ENCODE peak calls at places on chromosomes 16 and 17, in four cellular contexts. Q is HCT116, O is esophagus muscularis mucosa, S is AG09309. Z is an unnamed sample.

GRCh38 chr16:1335211-1335971 is 1.9 kb downstream of the BAIAP3 start:
- DNase-seq in O (no peak), S (no peak), Q (no peak), Z (no peak)

GRCh38 chr17:42200702-42201101 is 6.4 kb upstream of the GHDC start:
- DNase-seq in S (no peak), Q (no peak), O (peak), Z (no peak)

GRCh38 chr17:77846531-77847085 is 111.9 kb upstream of the TNRC6C start:
- DNase-seq in Q (no peak), S (no peak), O (no peak), Z (no peak)

GRCh38 chr17:30961213-30962188 is 9.3 kb upstream of the RNF135 start:
- DNase-seq in O (no peak), S (no peak), Q (no peak), Z (peak)

GRCh38 chr16:30747331-30747730 is 894 bp upstream of the PHKG2 start:
- DNase-seq in O (no peak), S (peak), Q (no peak), Z (no peak)

GRCh38 chr17:31318298-31319190 is 2.9 kb downstream of the EVI2A start:
- DNase-seq in O (no peak), S (peak), Q (no peak), Z (no peak)

GRCh38 chr17:79832211-79833109 is 6.8 kb downstream of the CBX4 start:
- DNase-seq in Q (no peak), S (no peak), O (no peak), Z (no peak)

GRCh38 chr17:79625706-79626105 is 14.9 kb upstream of the RBFOX3 start:
- DNase-seq in Q (no peak), S (no peak), O (peak), Z (no peak)

GRCh38 chr17:70454377-70454776 is 285.0 kb downstream of the KCNJ2 start:
- DNase-seq in Q (no peak), O (no peak), S (no peak), Z (no peak)

GRCh38 chr17:79970576-79971068 is 65.0 kb downstream of the TBC1D16 start:
- DNase-seq in Q (peak), S (no peak), O (no peak), Z (no peak)

GRCh38 chr17:17114592-17115225 is 72.5 kb downstream of the MPRIP start:
- DNase-seq in O (no peak), Q (no peak), S (no peak), Z (no peak)

GRCh38 chr16:78022347-78022746 is at the start of gene CLEC3A:
- DNase-seq in Q (no peak), S (no peak), O (no peak), Z (no peak)

GRCh38 chr17:35486920-35487727 is 38.6 kb upstream of the SLFN13 start:
- DNase-seq in Q (no peak), O (no peak), S (no peak), Z (peak)

GRCh38 chr17:61399131-61400057 is at the start of gene TBX2:
- DNase-seq in S (peak), Q (no peak), O (no peak), Z (peak)

GRCh38 chr17:4642286-4642685 is 808 bp upstream of the ALOX15 start:
- DNase-seq in S (no peak), O (no peak), Q (no peak), Z (no peak)

GRCh38 chr17:9389116-9389515 is 186.5 kb downstream of the STX8 start:
- DNase-seq in O (no peak), S (peak), Q (no peak), Z (peak)

GRCh38 chr17:1647802-1648581 is 1.7 kb downstream of the RILP start:
- DNase-seq in O (no peak), Q (peak), S (no peak), Z (no peak)

GRCh38 chr17:61314368-61315078 is 85.1 kb upstream of the TBX2 start:
- DNase-seq in O (no peak), Q (no peak), S (no peak), Z (no peak)

GRCh38 chr16:1707193-1707790 is 1.3 kb downstream of the MAPK8IP3 start:
- DNase-seq in S (no peak), O (no peak), Q (no peak), Z (no peak)

GRCh38 chr16:1981398-1981836 is at the start of gene NOXO1:
- DNase-seq in Q (no peak), O (no peak), S (no peak), Z (no peak)

GRCh38 chr17:76966486-76967181 is 98.4 kb downstream of the MGAT5B start:
- DNase-seq in S (no peak), Q (no peak), O (no peak), Z (no peak)

GRCh38 chr16:11493531-11493929 is 93.2 kb downstream of the LITAF start:
- DNase-seq in O (no peak), S (no peak), Q (no peak), Z (no peak)

GRCh38 chr17:73210002-73210678 is 17.3 kb downstream of the COG1 start:
- DNase-seq in S (no peak), Q (no peak), O (no peak), Z (no peak)

GRCh38 chr17:29133146-29133713 is 47.0 kb downstream of the MYO18A start:
- DNase-seq in Q (no peak), S (no peak), O (no peak), Z (no peak)

GRCh38 chr17:63275318-63275967 is 170.7 kb downstream of the CYB561 start:
- DNase-seq in S (peak), Q (peak), O (no peak), Z (peak)

GRCh38 chr16:72637306-72637705 is 410.6 kb downstream of the ZFHX3 start:
- DNase-seq in S (peak), Q (no peak), O (no peak), Z (no peak)

GRCh38 chr16:72639494-72639893 is 408.4 kb downstream of the ZFHX3 start:
- DNase-seq in Q (no peak), O (no peak), S (no peak), Z (no peak)

GRCh38 chr16:72635694-72636093 is 412.2 kb downstream of the ZFHX3 start:
- DNase-seq in Q (no peak), O (no peak), S (no peak), Z (no peak)

GRCh38 chr16:72635104-72635503 is 412.8 kb downstream of the ZFHX3 start:
- DNase-seq in S (no peak), O (no peak), Q (no peak), Z (no peak)
- TF ChIP-seq CTCF in S (no peak), O (no peak), Q (no peak), Z (no peak)

DNA sequence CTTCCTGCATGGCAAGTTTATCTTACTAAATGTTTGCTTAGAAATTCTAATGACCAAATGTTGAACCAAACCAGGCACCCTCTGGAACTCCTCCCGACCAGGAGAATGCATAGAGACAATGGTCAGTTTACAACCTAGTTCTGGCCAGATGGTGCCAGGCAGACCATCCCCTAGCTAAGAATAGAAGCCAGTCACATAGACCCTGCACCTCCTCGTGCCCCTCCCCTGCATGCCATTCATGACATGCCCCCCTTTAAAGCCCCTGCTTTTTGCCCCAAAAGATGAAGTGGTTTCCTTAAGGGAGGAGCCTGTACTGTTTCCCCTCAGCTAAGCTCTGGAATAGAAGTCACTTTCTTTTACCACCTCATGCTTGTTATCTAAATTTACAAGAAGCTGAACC is 6.6 kb upstream of the CPHXL start:
- DNase-seq in S (no peak), Q (no peak), O (no peak), Z (no peak)
- H3K4me3 ChIP-seq in S (no peak), Q (no peak), O (no peak), Z (no peak)

GRCh38 chr16:53503270-53503911 is 382 bp upstream of the AKTIP start:
- DNase-seq in O (peak), S (peak), Q (peak), Z (peak)

GRCh38 chr16:53506254-53506653 is 3.2 kb upstream of the AKTIP start:
- DNase-seq in Q (no peak), S (no peak), O (peak), Z (no peak)

GRCh38 chr16:53504665-53505064 is 1.7 kb upstream of the AKTIP start:
- DNase-seq in Q (no peak), O (peak), S (no peak), Z (no peak)

GRCh38 chr16:53502331-53503269 is at the start of gene AKTIP:
- DNase-seq in O (peak), S (no peak), Q (no peak), Z (no peak)

DNA sequence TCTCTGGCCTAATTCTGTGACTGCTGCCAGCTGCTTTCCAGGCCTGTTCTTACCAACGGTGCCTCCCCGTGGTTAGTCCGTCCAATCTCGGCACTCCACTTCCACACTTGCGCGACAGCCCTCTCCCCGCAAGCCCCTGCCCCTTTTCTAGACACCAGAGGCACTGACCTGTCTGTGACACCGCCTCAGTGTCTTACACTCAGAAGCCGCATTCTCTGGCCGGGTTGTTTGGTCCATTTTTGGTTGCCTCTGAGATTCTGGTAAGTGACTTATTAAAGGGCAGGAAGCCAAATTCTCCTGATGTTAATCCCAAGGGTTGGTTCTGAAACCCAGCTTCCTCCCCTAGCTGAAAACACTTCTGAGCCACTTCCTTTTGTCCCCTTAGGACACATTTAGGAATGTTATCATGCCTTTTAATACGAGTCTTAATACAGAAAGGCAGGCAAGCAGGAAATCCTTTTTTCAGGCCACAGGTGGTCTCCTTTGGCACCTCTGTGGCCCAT is 1.2 kb upstream of the AKTIP start:
- DNase-seq in O (peak), Q (no peak), S (no peak), Z (no peak)
- TF ChIP-seq CTCF in O (no peak), Q (no peak), S (peak), Z (no peak)

GRCh38 chr16:88007321-88007731 is 56.1 kb downstream of the BANP start:
- DNase-seq in O (no peak), S (no peak), Q (no peak), Z (no peak)

GRCh38 chr16:88004391-88004790 is 53.2 kb downstream of the BANP start:
- DNase-seq in S (no peak), O (no peak), Q (no peak), Z (no peak)

GRCh38 chr16:88003736-88004135 is 52.5 kb downstream of the BANP start:
- DNase-seq in S (no peak), Q (no peak), O (no peak), Z (no peak)

GRCh38 chr16:88005148-88005547 is 53.9 kb downstream of the BANP start:
- DNase-seq in Q (no peak), S (no peak), O (no peak), Z (no peak)

GRCh38 chr16:88005968-88006367 is 54.7 kb downstream of the BANP start:
- DNase-seq in Q (no peak), O (no peak), S (no peak), Z (no peak)
- H3K4me3 ChIP-seq in Q (no peak), O (no peak), S (no peak), Z (no peak)

GRCh38 chr16:47063011-47063724 is 80.6 kb downstream of the NETO2 start:
- DNase-seq in O (no peak), Q (no peak), S (no peak), Z (no peak)
- TF ChIP-seq CTCF in O (no peak), Q (no peak), S (no peak), Z (no peak)

DNA sequence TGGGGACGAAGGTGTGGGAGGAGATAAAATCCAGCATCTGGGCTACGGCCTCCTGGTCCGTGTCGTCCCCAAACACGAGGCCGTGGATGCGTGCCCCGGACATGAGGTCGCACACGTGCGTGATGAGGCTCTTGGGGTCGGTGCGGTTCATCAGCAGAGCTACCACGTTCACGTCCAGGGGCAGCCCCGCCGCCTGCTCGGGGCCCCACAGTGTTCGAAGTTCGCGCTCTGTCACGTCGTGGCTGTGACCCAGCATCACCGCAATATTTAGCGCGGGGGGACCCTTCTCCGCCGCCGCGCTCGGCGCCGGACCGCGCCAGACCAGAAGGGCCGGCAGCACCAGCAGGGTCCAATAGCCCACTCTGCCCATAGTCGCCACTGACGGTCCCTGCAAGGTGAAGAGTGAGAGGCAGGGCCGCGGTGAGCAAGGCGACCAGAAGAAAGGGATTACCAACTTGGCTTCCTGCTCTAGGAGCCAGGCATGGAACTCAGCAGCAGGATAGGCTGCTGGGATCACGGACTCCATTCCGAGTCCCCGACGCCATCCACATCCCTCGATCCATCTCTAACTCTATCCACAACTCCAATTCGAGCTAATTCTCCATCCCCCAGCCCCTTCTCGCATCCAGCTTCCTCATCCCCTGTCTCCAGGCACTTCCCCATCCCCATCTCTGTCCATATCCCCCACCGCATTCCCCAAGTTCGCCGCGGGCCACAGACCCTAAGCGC is 2.0 kb downstream of the GRIN2A start:
- DNase-seq in S (no peak), O (no peak), Q (no peak), Z (no peak)
- H3K4me3 ChIP-seq in S (no peak), O (peak), Q (no peak), Z (no peak)

DNA sequence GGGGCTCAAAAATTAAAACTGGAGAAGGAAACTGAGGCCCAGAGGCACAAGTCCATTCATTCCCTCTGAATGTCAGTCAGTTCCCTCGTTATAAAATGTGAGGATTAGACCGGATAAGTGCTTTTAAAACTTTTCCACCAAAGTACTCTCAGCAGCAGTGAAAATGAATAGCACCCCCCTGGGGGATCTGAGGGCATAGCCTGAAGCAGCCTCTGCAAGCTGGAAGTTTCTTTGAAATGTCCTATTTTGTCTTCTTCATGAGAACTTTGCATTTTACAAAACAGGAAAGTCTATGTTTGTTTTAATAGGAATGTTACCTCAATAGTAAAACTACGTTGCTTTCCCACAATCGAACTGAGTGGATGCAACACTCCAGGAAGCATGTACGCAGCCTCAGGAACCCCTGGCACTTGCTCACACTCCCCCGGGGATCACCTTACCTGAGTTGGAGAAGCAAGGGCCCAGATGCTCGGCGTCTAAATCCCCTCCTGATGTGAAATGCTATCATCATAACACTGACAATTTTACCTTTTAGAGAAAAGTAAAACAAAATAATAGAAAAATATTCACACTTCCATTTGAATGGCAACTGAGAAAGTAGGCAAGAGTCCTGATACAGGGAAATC is 272.9 kb downstream of the CEP112 start:
- DNase-seq in O (no peak), S (no peak), Q (no peak), Z (no peak)
- TF ChIP-seq CTCF in O (no peak), S (peak), Q (peak), Z (peak)

DNA sequence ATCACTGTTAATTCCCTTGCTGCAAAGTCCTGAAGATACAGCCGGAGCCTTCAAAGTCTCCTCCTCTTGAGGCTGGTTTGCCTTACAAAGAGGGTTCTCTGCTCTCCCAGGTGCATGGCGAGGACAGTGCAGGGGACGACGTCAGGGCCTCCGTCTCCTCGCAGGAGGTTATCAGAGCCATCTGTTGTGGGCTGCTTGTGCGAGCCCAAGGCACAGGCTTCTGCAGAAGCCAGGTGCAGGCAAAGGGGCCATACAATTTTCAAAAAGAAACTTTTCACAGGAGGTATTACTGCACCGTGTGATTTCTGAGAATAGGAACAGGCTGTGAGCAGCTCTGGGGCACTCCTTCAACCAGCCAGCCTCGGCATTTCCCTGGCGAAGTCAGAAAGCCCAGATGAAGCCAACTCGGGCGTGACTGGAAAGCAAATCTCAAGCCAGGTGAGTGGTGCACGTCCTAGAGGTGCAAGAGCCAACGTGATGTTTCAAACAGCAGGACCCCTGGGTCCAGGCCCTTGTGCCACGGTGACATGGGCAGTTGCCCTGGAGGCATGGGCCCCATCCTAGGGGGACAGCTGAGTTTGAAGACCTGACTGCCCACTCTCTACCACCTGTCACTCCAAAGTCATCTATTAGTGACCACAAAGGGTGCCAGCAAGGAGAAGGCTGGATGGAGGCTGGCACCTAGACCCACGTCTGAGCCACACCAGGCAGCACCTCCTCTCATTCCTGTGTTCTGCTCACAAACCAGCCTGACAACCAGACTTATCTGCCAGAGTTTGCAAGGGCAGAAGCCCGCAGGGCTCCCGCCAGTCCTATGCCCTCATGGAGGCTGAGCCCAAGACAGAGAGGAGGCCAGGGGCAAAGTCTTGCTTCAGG is 68.6 kb downstream of the SMPD3 start:
- DNase-seq in O (no peak), S (no peak), Q (no peak), Z (no peak)
- H3K4me3 ChIP-seq in O (no peak), S (no peak), Q (no peak), Z (no peak)

GRCh38 chr16:5056347-5056746 is 9.4 kb downstream of the C16orf89 start:
- DNase-seq in S (no peak), O (no peak), Q (peak), Z (no peak)
- TF ChIP-seq CTCF in S (peak), O (no peak), Q (peak), Z (peak)

DNA sequence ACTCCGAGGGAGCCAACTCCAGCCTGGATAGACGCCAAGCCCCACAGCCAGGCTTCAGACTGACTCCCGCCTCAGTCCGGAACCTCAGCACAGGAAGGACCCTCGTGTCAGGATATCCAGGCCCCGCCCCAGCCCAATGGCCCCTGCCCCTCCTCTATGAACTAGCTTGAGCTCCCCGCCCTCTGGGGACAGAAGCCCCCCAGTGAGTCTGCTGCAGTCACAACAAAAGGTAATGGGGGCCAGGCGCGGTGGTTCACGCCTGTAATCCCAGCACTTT is 228.3 kb downstream of the PARN start:
- DNase-seq in S (no peak), Q (no peak), O (no peak), Z (no peak)
- H3K4me3 ChIP-seq in S (no peak), Q (no peak), O (no peak), Z (no peak)